ENCODE peak calls at places on chromosome 7, in five cellular contexts. One of them, this sample, is unnamed.

GRCh38 chr7:21939136-21939857 is 6.4 kb downstream of the CDCA7L start:
- DNase-seq in A549: no peak
- DNase-seq in IMR-90: no peak
- DNase-seq in spleen: no peak
- DNase-seq in H1: no peak
- DNase-seq in this sample: no peak

GRCh38 chr7:69736411-69736810 is 138.1 kb downstream of the AUTS2 start:
- DNase-seq in spleen: no peak
- DNase-seq in H1: no peak
- DNase-seq in IMR-90: no peak
- DNase-seq in A549: no peak
- DNase-seq in this sample: no peak

GRCh38 chr7:30390872-30391646 is 87.5 kb downstream of the NOD1 start:
- DNase-seq in IMR-90: no peak
- DNase-seq in A549: no peak
- DNase-seq in H1: no peak
- DNase-seq in spleen: no peak
- DNase-seq in this sample: no peak

GRCh38 chr7:18874875-18875274 is 242.6 kb downstream of the TWIST1 start:
- DNase-seq in A549: no peak
- DNase-seq in IMR-90: no peak
- DNase-seq in spleen: no peak
- DNase-seq in H1: no peak
- DNase-seq in this sample: no peak

GRCh38 chr7:27046854-27047549 is 48.8 kb downstream of the HOXA1 start:
- DNase-seq in A549: peak; percentile 45
- DNase-seq in spleen: no peak
- DNase-seq in IMR-90: peak; percentile 77
- DNase-seq in H1: no peak
- DNase-seq in this sample: no peak

GRCh38 chr7:155007947-155008346 is 5.0 kb upstream of the PAXIP1 start:
- DNase-seq in A549: peak; percentile 48
- DNase-seq in spleen: no peak
- DNase-seq in IMR-90: no peak
- DNase-seq in H1: no peak
- DNase-seq in this sample: no peak

GRCh38 chr7:22275574-22276150 is 81.3 kb downstream of the RAPGEF5 start:
- DNase-seq in A549: no peak
- DNase-seq in IMR-90: no peak
- DNase-seq in H1: no peak
- DNase-seq in spleen: no peak
- DNase-seq in this sample: no peak

GRCh38 chr7:39501358-39501757 is 64.8 kb upstream of the YAE1 start:
- DNase-seq in A549: no peak
- DNase-seq in H1: no peak
- DNase-seq in spleen: no peak
- DNase-seq in IMR-90: peak; percentile 3
- DNase-seq in this sample: no peak

GRCh38 chr7:77415474-77415821 is 701 bp downstream of the GSAP start:
- DNase-seq in spleen: peak; percentile 93
- DNase-seq in IMR-90: no peak
- DNase-seq in A549: no peak
- DNase-seq in H1: no peak
- DNase-seq in this sample: peak; percentile 87

GRCh38 chr7:30093351-30094019 is 41.3 kb upstream of the MTURN start:
- DNase-seq in IMR-90: peak; percentile 8
- DNase-seq in H1: no peak
- DNase-seq in A549: no peak
- DNase-seq in spleen: no peak
- DNase-seq in this sample: no peak

GRCh38 chr7:133475655-133476054 is 222.8 kb downstream of the EXOC4 start:
- DNase-seq in IMR-90: no peak
- DNase-seq in A549: no peak
- DNase-seq in spleen: no peak
- DNase-seq in H1: no peak
- DNase-seq in this sample: no peak

GRCh38 chr7:30904566-30904965 is 7.1 kb upstream of the AQP1 start:
- DNase-seq in A549: no peak
- DNase-seq in H1: no peak
- DNase-seq in spleen: no peak
- DNase-seq in IMR-90: no peak
- DNase-seq in this sample: no peak

GRCh38 chr7:106068986-106069385 is 43.1 kb downstream of the SYPL1 start:
- DNase-seq in spleen: no peak
- DNase-seq in A549: no peak
- DNase-seq in IMR-90: no peak
- DNase-seq in H1: no peak
- DNase-seq in this sample: no peak

GRCh38 chr7:29106128-29106988 is 40.0 kb downstream of the CPVL start:
- DNase-seq in spleen: no peak
- DNase-seq in IMR-90: peak; percentile 60
- DNase-seq in H1: peak; percentile 21
- DNase-seq in A549: peak; percentile 49
- DNase-seq in this sample: no peak

GRCh38 chr7:142817506-142817905 is 37.4 kb upstream of the EPHB6 start:
- DNase-seq in spleen: no peak
- DNase-seq in A549: no peak
- DNase-seq in IMR-90: no peak
- DNase-seq in H1: no peak
- DNase-seq in this sample: no peak

GRCh38 chr7:132102426-132102825 is 473.8 kb downstream of the PLXNA4 start:
- DNase-seq in spleen: no peak
- DNase-seq in IMR-90: no peak
- DNase-seq in A549: no peak
- DNase-seq in H1: no peak
- DNase-seq in this sample: no peak

GRCh38 chr7:67753891-67754290 is 757.3 kb downstream of the TYW1 start:
- DNase-seq in A549: no peak
- DNase-seq in H1: no peak
- DNase-seq in spleen: no peak
- DNase-seq in IMR-90: no peak
- DNase-seq in this sample: no peak

GRCh38 chr7:142787783-142788182 is 17.0 kb downstream of the PRSS2 start:
- DNase-seq in IMR-90: no peak
- DNase-seq in A549: no peak
- DNase-seq in H1: no peak
- DNase-seq in spleen: no peak
- DNase-seq in this sample: no peak

GRCh38 chr7:116128139-116128538 is 82.2 kb upstream of the TES start:
- DNase-seq in A549: no peak
- DNase-seq in spleen: no peak
- DNase-seq in IMR-90: no peak
- DNase-seq in H1: no peak
- DNase-seq in this sample: no peak

GRCh38 chr7:41292457-41292856 is 410.4 kb downstream of the INHBA start:
- DNase-seq in H1: no peak
- DNase-seq in A549: no peak
- DNase-seq in IMR-90: no peak
- DNase-seq in spleen: no peak
- DNase-seq in this sample: no peak

GRCh38 chr7:51467384-51468017 is 150.9 kb upstream of the COBL start:
- DNase-seq in spleen: no peak
- DNase-seq in IMR-90: no peak
- DNase-seq in A549: no peak
- DNase-seq in H1: no peak
- DNase-seq in this sample: no peak

GRCh38 chr7:140317597-140317996 is 80.7 kb downstream of the SLC37A3 start:
- DNase-seq in A549: no peak
- DNase-seq in spleen: no peak
- DNase-seq in H1: no peak
- DNase-seq in IMR-90: no peak
- DNase-seq in this sample: no peak

GRCh38 chr7:66377045-66377444 is 171.9 kb downstream of the TPST1 start:
- DNase-seq in A549: no peak
- DNase-seq in spleen: no peak
- DNase-seq in H1: no peak
- DNase-seq in IMR-90: no peak
- DNase-seq in this sample: no peak

GRCh38 chr7:106392565-106392964 is 107.8 kb upstream of the NAMPT start:
- DNase-seq in A549: no peak
- DNase-seq in spleen: no peak
- DNase-seq in IMR-90: no peak
- DNase-seq in H1: no peak
- DNase-seq in this sample: no peak

GRCh38 chr7:105141068-105141467 is 127.1 kb downstream of the KMT2E start:
- DNase-seq in IMR-90: peak; percentile 54
- DNase-seq in A549: peak; percentile 40
- DNase-seq in spleen: no peak
- DNase-seq in H1: peak; percentile 33
- DNase-seq in this sample: no peak

GRCh38 chr7:140358771-140359095 is 39.6 kb downstream of the SLC37A3 start:
- DNase-seq in H1: no peak
- DNase-seq in IMR-90: no peak
- DNase-seq in spleen: peak; percentile 76
- DNase-seq in A549: no peak
- DNase-seq in this sample: no peak

GRCh38 chr7:142355328-142355727 is 97.5 kb upstream of the PRSS58 start:
- DNase-seq in A549: no peak
- DNase-seq in H1: no peak
- DNase-seq in IMR-90: peak; percentile 73
- DNase-seq in spleen: no peak
- DNase-seq in this sample: no peak

GRCh38 chr7:102890292-102890970 is 22.4 kb upstream of the LRRC17 start:
- DNase-seq in spleen: no peak
- DNase-seq in A549: no peak
- DNase-seq in IMR-90: peak; percentile 91
- DNase-seq in H1: no peak
- DNase-seq in this sample: no peak

GRCh38 chr7:51316262-51316665 is 345 bp downstream of the COBL start:
- DNase-seq in A549: peak; percentile 35
- DNase-seq in H1: no peak
- DNase-seq in spleen: no peak
- DNase-seq in IMR-90: no peak
- DNase-seq in this sample: no peak

GRCh38 chr7:76106893-76107292 is 59.0 kb downstream of the MDH2 start:
- DNase-seq in A549: no peak
- DNase-seq in spleen: no peak
- DNase-seq in IMR-90: no peak
- DNase-seq in H1: no peak
- DNase-seq in this sample: no peak

GRCh38 chr7:76108540-76109233 is 60.8 kb downstream of the MDH2 start:
- DNase-seq in IMR-90: peak; percentile 24
- DNase-seq in spleen: no peak
- DNase-seq in A549: peak; percentile 94
- DNase-seq in H1: no peak
- DNase-seq in this sample: peak; percentile 77
- TF ChIP-seq POLR2A in IMR-90: no peak
- TF ChIP-seq POLR2A in spleen: no peak
- TF ChIP-seq POLR2A in A549: no peak
- TF ChIP-seq POLR2A in H1: no peak
- TF ChIP-seq POLR2A in this sample: no peak

GRCh38 chr7:6248581-6248980 is 23.8 kb downstream of the CYTH3 start:
- DNase-seq in H1: no peak
- DNase-seq in A549: no peak
- DNase-seq in IMR-90: peak; percentile 88
- DNase-seq in spleen: no peak
- DNase-seq in this sample: no peak
- TF ChIP-seq CTCF in H1: no peak
- TF ChIP-seq CTCF in A549: no peak
- TF ChIP-seq CTCF in IMR-90: no peak
- TF ChIP-seq CTCF in spleen: no peak
- TF ChIP-seq CTCF in this sample: no peak

DNA sequence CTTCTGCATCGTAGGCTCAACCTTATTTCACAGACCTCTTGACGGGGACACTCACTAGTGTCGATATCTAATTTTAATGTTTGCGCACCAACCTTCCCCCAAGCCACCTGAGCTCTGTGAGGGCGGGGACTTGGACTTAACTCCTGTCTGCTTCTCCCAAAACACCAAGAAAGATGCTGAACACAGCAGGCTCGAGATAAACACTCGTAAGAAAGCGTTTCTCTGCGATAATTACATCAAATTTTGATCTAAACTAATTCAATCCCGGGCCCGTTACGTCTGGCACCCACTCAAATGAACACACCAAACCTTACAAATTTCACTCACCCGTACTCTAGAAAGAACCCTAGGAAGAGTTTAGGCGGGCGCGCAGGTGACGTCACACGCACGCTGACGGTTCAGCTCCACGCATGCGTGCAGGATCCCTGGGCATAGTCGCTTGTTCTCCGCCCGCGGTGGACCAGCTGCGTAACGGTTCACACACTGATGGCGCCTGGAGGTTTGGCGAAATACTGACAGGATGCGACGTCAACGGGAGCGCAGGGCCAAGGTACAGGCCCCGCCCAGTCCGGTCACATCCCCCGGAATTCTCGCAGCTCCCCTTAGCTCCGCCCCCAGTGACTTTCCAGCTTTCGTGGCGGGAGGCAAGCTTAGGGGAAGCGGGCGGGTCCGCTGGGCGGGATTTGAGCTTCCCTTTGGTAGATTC is at the start of gene POT1:
- DNase-seq in H1: peak; percentile 99
- DNase-seq in IMR-90: peak; percentile 100
- DNase-seq in spleen: peak; percentile 99
- DNase-seq in A549: peak; percentile 99
- DNase-seq in this sample: peak; percentile 98
- TF ChIP-seq POLR2A in H1: no peak
- TF ChIP-seq POLR2A in IMR-90: peak; percentile 67
- TF ChIP-seq POLR2A in spleen: no peak
- TF ChIP-seq POLR2A in A549: peak; percentile 26
- TF ChIP-seq POLR2A in this sample: no peak

DNA sequence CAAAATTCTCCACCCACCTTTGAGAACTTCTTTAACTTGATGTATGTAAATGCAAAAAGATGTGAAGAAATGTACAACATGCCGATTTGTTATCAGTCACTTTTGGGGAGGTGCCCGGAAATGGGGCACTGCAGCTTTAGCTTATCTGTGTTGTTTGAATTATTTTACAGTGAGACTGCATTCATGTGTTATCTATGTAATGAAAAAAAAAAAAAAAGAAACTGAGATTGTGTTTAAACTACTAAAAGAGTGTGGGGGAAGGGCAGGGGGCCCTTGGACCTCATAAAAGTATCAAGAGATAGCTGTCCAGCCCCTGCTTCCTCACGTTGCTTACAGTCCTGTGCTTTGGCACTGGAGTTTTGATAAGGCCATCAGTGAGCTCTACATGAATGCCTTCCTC is 259.4 kb downstream of the STK31 start:
- DNase-seq in IMR-90: no peak
- DNase-seq in spleen: no peak
- DNase-seq in A549: no peak
- DNase-seq in H1: no peak
- DNase-seq in this sample: no peak
- TF ChIP-seq CTCF in IMR-90: no peak
- TF ChIP-seq CTCF in spleen: no peak
- TF ChIP-seq CTCF in A549: no peak
- TF ChIP-seq CTCF in H1: no peak
- TF ChIP-seq CTCF in this sample: no peak

GRCh38 chr7:124323597-124323996 is 290.7 kb upstream of the TMEM229A start:
- DNase-seq in IMR-90: no peak
- DNase-seq in H1: no peak
- DNase-seq in spleen: no peak
- DNase-seq in A549: no peak
- DNase-seq in this sample: no peak
- TF ChIP-seq POLR2A in IMR-90: no peak
- TF ChIP-seq POLR2A in H1: no peak
- TF ChIP-seq POLR2A in spleen: no peak
- TF ChIP-seq POLR2A in A549: no peak
- TF ChIP-seq POLR2A in this sample: no peak